ENCODE peak calls at places on chromosomes 12 and 14, in seven cellular contexts. A, M, X, B, S, W and H are unnamed samples.

GRCh38 chr12:24730461-24730896 is 218.4 kb downstream of the BCAT1 start:
- DNase-seq in M (no peak), W (no peak), X (no peak), B (no peak), S (no peak), A (no peak), H (no peak)

GRCh38 chr14:61147369-61147897 is 133.7 kb downstream of the TMEM30B start:
- DNase-seq in B (no peak), M (no peak), A (no peak), X (no peak), W (no peak), S (no peak), H (no peak)

GRCh38 chr12:63321373-63321772 is 170.4 kb upstream of the AVPR1A start:
- DNase-seq in M (no peak), B (no peak), S (no peak), X (no peak), W (no peak), A (no peak), H (no peak)

GRCh38 chr14:36254020-36254614 is 66.3 kb downstream of the MBIP start:
- DNase-seq in W (no peak), X (no peak), S (no peak), M (no peak), B (no peak), A (no peak), H (no peak)

GRCh38 chr12:53506881-53507719 is at the start of gene NPFF:
- DNase-seq in M (no peak), X (no peak), S (no peak), W (no peak), B (no peak), A (no peak), H (no peak)

GRCh38 chr12:114529956-114530355 is 124.0 kb upstream of the TBX5 start:
- DNase-seq in W (no peak), S (no peak), M (no peak), X (no peak), B (no peak), A (no peak), H (no peak)

GRCh38 chr12:27732281-27732680 is 21.6 kb downstream of the MRPS35 start:
- DNase-seq in A (no peak), M (no peak), X (no peak), B (no peak), S (no peak), W (no peak), H (no peak)

GRCh38 chr12:10673660-10674384 is at the start of gene STYK1:
- DNase-seq in X (peak), A (peak), M (peak), S (peak), W (peak), B (peak), H (no peak)

GRCh38 chr12:105451211-105451610 is 120.7 kb downstream of the C12orf75 start:
- DNase-seq in S (no peak), A (no peak), W (no peak), X (no peak), B (no peak), M (no peak), H (no peak)

GRCh38 chr12:48999371-49000131 is at the start of gene DDN:
- DNase-seq in S (peak), M (no peak), W (peak), X (no peak), A (peak), B (no peak), H (no peak)

GRCh38 chr14:104229621-104230041 is 91.2 kb downstream of the KIF26A start:
- DNase-seq in A (no peak), M (no peak), X (no peak), W (no peak), B (no peak), S (no peak), H (no peak)

GRCh38 chr12:40226652-40227051 is 1.9 kb downstream of the LRRK2 start:
- DNase-seq in B (no peak), S (no peak), A (no peak), M (no peak), W (no peak), X (no peak), H (no peak)

GRCh38 chr14:38186217-38186616 is 21.5 kb upstream of the SSTR1 start:
- DNase-seq in A (no peak), X (no peak), M (no peak), W (no peak), S (no peak), B (no peak), H (no peak)

GRCh38 chr12:81128930-81129554 is 51.2 kb downstream of the ACSS3 start:
- DNase-seq in B (no peak), A (no peak), W (no peak), M (no peak), S (peak), X (no peak), H (no peak)

GRCh38 chr14:100839573-100840175 is 13.8 kb downstream of the MEG3 start:
- DNase-seq in A (no peak), B (no peak), W (no peak), M (no peak), S (no peak), X (no peak), H (no peak)

GRCh38 chr14:100292776-100293461 is 13.3 kb downstream of the SLC25A29 start:
- DNase-seq in A (no peak), B (no peak), S (no peak), M (no peak), W (no peak), X (no peak), H (no peak)

GRCh38 chr12:68454855-68455254 is 122.7 kb upstream of the MDM1 start:
- DNase-seq in X (no peak), W (no peak), B (no peak), A (no peak), M (no peak), S (no peak), H (no peak)

GRCh38 chr12:32499048-32499447 is 99.7 kb downstream of the FGD4 start:
- DNase-seq in M (no peak), B (no peak), W (no peak), S (no peak), X (no peak), A (no peak), H (no peak)

GRCh38 chr12:12506541-12506940 is 56.1 kb downstream of the DUSP16 start:
- DNase-seq in A (no peak), M (no peak), W (no peak), S (peak), X (no peak), B (no peak), H (no peak)

GRCh38 chr12:115451785-115452736 is 768.1 kb upstream of the TBX3 start:
- DNase-seq in A (no peak), X (no peak), W (no peak), S (peak), B (peak), M (no peak), H (no peak)

GRCh38 chr14:60637490-60638452 is 11.5 kb downstream of the SIX1 start:
- DNase-seq in B (peak), X (no peak), W (no peak), S (peak), A (no peak), M (no peak), H (no peak)

GRCh38 chr12:25194211-25194610 is 749 bp downstream of the DNAI7 start:
- DNase-seq in M (no peak), A (no peak), W (no peak), S (no peak), B (no peak), X (no peak), H (no peak)

GRCh38 chr12:85089792-85090191 is 53.6 kb downstream of the LRRIQ1 start:
- DNase-seq in M (no peak), S (no peak), X (no peak), W (no peak), A (no peak), B (no peak), H (no peak)

GRCh38 chr12:105278043-105278697 is 42.2 kb upstream of the APPL2 start:
- DNase-seq in B (no peak), W (no peak), X (no peak), S (no peak), M (no peak), A (no peak), H (no peak)

GRCh38 chr12:113041560-113041959 is 15.0 kb upstream of the DTX1 start:
- DNase-seq in W (no peak), S (no peak), X (no peak), B (no peak), M (no peak), A (no peak), H (no peak)

GRCh38 chr14:106491851-106492250 is 965.5 kb downstream of the TMEM121 start:
- DNase-seq in B (no peak), W (no peak), A (no peak), X (no peak), M (no peak), S (peak), H (no peak)

GRCh38 chr12:40632171-40632570 is 60.1 kb upstream of the CNTN1 start:
- DNase-seq in X (no peak), B (no peak), A (no peak), S (no peak), W (no peak), M (no peak), H (no peak)